ENCODE peak calls at places on chromosomes 12 and 14, in seven cellular contexts. One of them, this sample, is unnamed.

GRCh38 chr12:119235352-119235751 is 56.6 kb downstream of the HSPB8 start:
- DNase-seq in GM12865: no peak
- DNase-seq in stimulated activated CD4-positive, alpha-beta T cell treated with anti-CD3 and anti-CD28 coated beads, Interleukin-15, amount 100 ng/mL, for 48 hours: no peak
- DNase-seq in anterior cingulate cortex: no peak
- DNase-seq in NCI-H524: no peak
- DNase-seq in upper lobe of right lung: no peak
- DNase-seq in fibroblast of mammary gland: no peak
- DNase-seq in this sample: no peak

GRCh38 chr12:108033091-108033490 is 96.0 kb upstream of the WSCD2 start:
- DNase-seq in GM12865: no peak
- DNase-seq in stimulated activated CD4-positive, alpha-beta T cell treated with anti-CD3 and anti-CD28 coated beads, Interleukin-15, amount 100 ng/mL, for 48 hours: no peak
- DNase-seq in anterior cingulate cortex: no peak
- DNase-seq in NCI-H524: no peak
- DNase-seq in upper lobe of right lung: no peak
- DNase-seq in fibroblast of mammary gland: no peak
- DNase-seq in this sample: no peak

GRCh38 chr12:132190012-132190755 is 45.9 kb downstream of the NOC4L start:
- DNase-seq in GM12865: peak
- DNase-seq in stimulated activated CD4-positive, alpha-beta T cell treated with anti-CD3 and anti-CD28 coated beads, Interleukin-15, amount 100 ng/mL, for 48 hours: no peak
- DNase-seq in anterior cingulate cortex: no peak
- DNase-seq in NCI-H524: no peak
- DNase-seq in upper lobe of right lung: peak
- DNase-seq in fibroblast of mammary gland: no peak
- DNase-seq in this sample: no peak

GRCh38 chr14:92785601-92786426 is 8.3 kb upstream of the GOLGA5 start:
- DNase-seq in GM12865: no peak
- DNase-seq in stimulated activated CD4-positive, alpha-beta T cell treated with anti-CD3 and anti-CD28 coated beads, Interleukin-15, amount 100 ng/mL, for 48 hours: no peak
- DNase-seq in anterior cingulate cortex: no peak
- DNase-seq in NCI-H524: no peak
- DNase-seq in upper lobe of right lung: no peak
- DNase-seq in fibroblast of mammary gland: peak
- DNase-seq in this sample: no peak

GRCh38 chr12:59736786-59737185 is 141.0 kb downstream of the SLC16A7 start:
- DNase-seq in GM12865: no peak
- DNase-seq in stimulated activated CD4-positive, alpha-beta T cell treated with anti-CD3 and anti-CD28 coated beads, Interleukin-15, amount 100 ng/mL, for 48 hours: no peak
- DNase-seq in anterior cingulate cortex: no peak
- DNase-seq in NCI-H524: peak
- DNase-seq in upper lobe of right lung: no peak
- DNase-seq in fibroblast of mammary gland: peak
- DNase-seq in this sample: no peak

GRCh38 chr12:60172266-60172665 is 576.4 kb downstream of the SLC16A7 start:
- DNase-seq in GM12865: no peak
- DNase-seq in stimulated activated CD4-positive, alpha-beta T cell treated with anti-CD3 and anti-CD28 coated beads, Interleukin-15, amount 100 ng/mL, for 48 hours: no peak
- DNase-seq in anterior cingulate cortex: no peak
- DNase-seq in NCI-H524: no peak
- DNase-seq in upper lobe of right lung: no peak
- DNase-seq in fibroblast of mammary gland: peak
- DNase-seq in this sample: no peak

GRCh38 chr12:57845478-57846284 is 848 bp downstream of the CTDSP2 start:
- DNase-seq in GM12865: peak
- DNase-seq in stimulated activated CD4-positive, alpha-beta T cell treated with anti-CD3 and anti-CD28 coated beads, Interleukin-15, amount 100 ng/mL, for 48 hours: peak
- DNase-seq in anterior cingulate cortex: peak
- DNase-seq in NCI-H524: peak
- DNase-seq in upper lobe of right lung: peak
- DNase-seq in fibroblast of mammary gland: no peak
- DNase-seq in this sample: peak

GRCh38 chr14:77601846-77602609 is 14.4 kb downstream of the SPTLC2 start:
- DNase-seq in GM12865: no peak
- DNase-seq in stimulated activated CD4-positive, alpha-beta T cell treated with anti-CD3 and anti-CD28 coated beads, Interleukin-15, amount 100 ng/mL, for 48 hours: no peak
- DNase-seq in anterior cingulate cortex: no peak
- DNase-seq in NCI-H524: no peak
- DNase-seq in upper lobe of right lung: no peak
- DNase-seq in fibroblast of mammary gland: no peak
- DNase-seq in this sample: no peak

GRCh38 chr14:52325632-52326031 is 11.5 kb downstream of the PTGER2 start:
- DNase-seq in GM12865: no peak
- DNase-seq in stimulated activated CD4-positive, alpha-beta T cell treated with anti-CD3 and anti-CD28 coated beads, Interleukin-15, amount 100 ng/mL, for 48 hours: no peak
- DNase-seq in anterior cingulate cortex: no peak
- DNase-seq in NCI-H524: no peak
- DNase-seq in upper lobe of right lung: no peak
- DNase-seq in fibroblast of mammary gland: peak
- DNase-seq in this sample: no peak

GRCh38 chr12:2641209-2641608 is 153.6 kb upstream of the FKBP4 start:
- DNase-seq in GM12865: peak
- DNase-seq in stimulated activated CD4-positive, alpha-beta T cell treated with anti-CD3 and anti-CD28 coated beads, Interleukin-15, amount 100 ng/mL, for 48 hours: no peak
- DNase-seq in anterior cingulate cortex: no peak
- DNase-seq in NCI-H524: no peak
- DNase-seq in upper lobe of right lung: peak
- DNase-seq in fibroblast of mammary gland: peak
- DNase-seq in this sample: peak

GRCh38 chr12:1993341-1993740 is 10.9 kb downstream of the DCP1B start:
- DNase-seq in GM12865: no peak
- DNase-seq in stimulated activated CD4-positive, alpha-beta T cell treated with anti-CD3 and anti-CD28 coated beads, Interleukin-15, amount 100 ng/mL, for 48 hours: no peak
- DNase-seq in anterior cingulate cortex: no peak
- DNase-seq in NCI-H524: no peak
- DNase-seq in upper lobe of right lung: no peak
- DNase-seq in fibroblast of mammary gland: peak
- DNase-seq in this sample: no peak

This sample was measured in mesenteric fat pad.